ENCODE peak calls at places on chromosomes 3 and 15, in four cellular contexts. One of them, this sample, is unnamed.

GRCh38 chr3:38005076-38006020 is 14.8 kb downstream of the VILL start:
- DNase-seq in CD8-positive, alpha-beta memory T cell: no peak
- DNase-seq in hepatic stellate cell: no peak
- DNase-seq in WTC11: no peak
- DNase-seq in this sample: no peak

GRCh38 chr15:29129221-29129620 is 140.4 kb downstream of the NSMCE3 start:
- DNase-seq in WTC11: no peak
- DNase-seq in hepatic stellate cell: no peak
- DNase-seq in CD8-positive, alpha-beta memory T cell: peak
- DNase-seq in this sample: no peak

GRCh38 chr15:89802986-89803820 is 11.4 kb downstream of the ANPEP start:
- DNase-seq in CD8-positive, alpha-beta memory T cell: no peak
- DNase-seq in WTC11: no peak
- DNase-seq in hepatic stellate cell: no peak
- DNase-seq in this sample: no peak

GRCh38 chr15:71752604-71753289 is 57.6 kb upstream of the NR2E3 start:
- DNase-seq in WTC11: peak
- DNase-seq in CD8-positive, alpha-beta memory T cell: no peak
- DNase-seq in hepatic stellate cell: peak
- DNase-seq in this sample: no peak

GRCh38 chr3:44395714-44396113 is 57.1 kb downstream of the TCAIM start:
- DNase-seq in WTC11: no peak
- DNase-seq in CD8-positive, alpha-beta memory T cell: no peak
- DNase-seq in hepatic stellate cell: no peak
- DNase-seq in this sample: peak

GRCh38 chr3:175489406-175489805 is 630.3 kb downstream of the NAALADL2 start:
- DNase-seq in WTC11: no peak
- DNase-seq in CD8-positive, alpha-beta memory T cell: no peak
- DNase-seq in hepatic stellate cell: no peak
- DNase-seq in this sample: no peak

GRCh38 chr3:33392144-33392543 is 48.1 kb downstream of the UBP1 start:
- DNase-seq in WTC11: no peak
- DNase-seq in hepatic stellate cell: no peak
- DNase-seq in CD8-positive, alpha-beta memory T cell: no peak
- DNase-seq in this sample: no peak

GRCh38 chr3:159779883-159780282 is 208.8 kb upstream of the IL12A start:
- DNase-seq in CD8-positive, alpha-beta memory T cell: no peak
- DNase-seq in hepatic stellate cell: no peak
- DNase-seq in WTC11: no peak
- DNase-seq in this sample: no peak

GRCh38 chr3:41026394-41027177 is 172.7 kb upstream of the CTNNB1 start:
- DNase-seq in WTC11: no peak
- DNase-seq in CD8-positive, alpha-beta memory T cell: no peak
- DNase-seq in hepatic stellate cell: no peak
- DNase-seq in this sample: peak

GRCh38 chr3:5011555-5012256 is 32.5 kb downstream of the BHLHE40 start:
- DNase-seq in hepatic stellate cell: no peak
- DNase-seq in CD8-positive, alpha-beta memory T cell: no peak
- DNase-seq in WTC11: no peak
- DNase-seq in this sample: no peak

GRCh38 chr15:98904466-98905048 is 103.0 kb downstream of the PGPEP1L start:
- DNase-seq in WTC11: peak
- DNase-seq in hepatic stellate cell: peak
- DNase-seq in CD8-positive, alpha-beta memory T cell: no peak
- DNase-seq in this sample: no peak

GRCh38 chr3:127817331-127817821 is 4.9 kb downstream of the MGLL start:
- DNase-seq in hepatic stellate cell: peak
- DNase-seq in WTC11: no peak
- DNase-seq in CD8-positive, alpha-beta memory T cell: no peak
- DNase-seq in this sample: no peak

GRCh38 chr3:41693799-41694198 is 268.1 kb downstream of the ULK4 start:
- DNase-seq in CD8-positive, alpha-beta memory T cell: no peak
- DNase-seq in hepatic stellate cell: no peak
- DNase-seq in WTC11: no peak
- DNase-seq in this sample: no peak

GRCh38 chr3:178551916-178552321 is 15.7 kb downstream of the KCNMB2 start:
- DNase-seq in hepatic stellate cell: no peak
- DNase-seq in CD8-positive, alpha-beta memory T cell: no peak
- DNase-seq in WTC11: no peak
- DNase-seq in this sample: peak

GRCh38 chr3:32696523-32696922 is 11.5 kb downstream of the CNOT10 start:
- DNase-seq in WTC11: no peak
- DNase-seq in CD8-positive, alpha-beta memory T cell: no peak
- DNase-seq in hepatic stellate cell: no peak
- DNase-seq in this sample: no peak

GRCh38 chr15:55496716-55497115 is 11.3 kb downstream of the DNAAF4 start:
- DNase-seq in WTC11: no peak
- DNase-seq in CD8-positive, alpha-beta memory T cell: no peak
- DNase-seq in hepatic stellate cell: no peak
- DNase-seq in this sample: no peak

This sample was measured in ovary.